ENCODE peak calls at places on chromosomes 4 and X, in seven cellular contexts. B is WTC11; O is SW480; U is activated CD4-positive, alpha-beta T cell treated with anti-CD3 and anti-CD28 coated beads for 24 hours; F is stimulated activated CD4-positive, alpha-beta T cell treated with anti-CD3 and anti-CD28 coated beads, Interleukin-12 subunit alpha, Interleukin-12 subunit beta, amount 100 ng/mL, for 4 hours; I is HT1080; A is HEK293T. T is an unnamed sample.

GRCh38 chr4:161564230-161564834 is 599.5 kb downstream of the FSTL5 start:
- DNase-seq in B (no peak), O (no peak), U (no peak), F (no peak), I (no peak), A (no peak), T (no peak)

GRCh38 chrX:12360991-12361598 is 222.8 kb downstream of the FRMPD4 start:
- DNase-seq in B (no peak), O (no peak), U (no peak), F (no peak), I (peak), A (no peak), T (peak)

GRCh38 chr4:86482851-86483490 is 111.1 kb upstream of the PTPN13 start:
- DNase-seq in B (peak), O (no peak), U (no peak), F (no peak), I (no peak), A (peak), T (no peak)

GRCh38 chr4:146585761-146586333 is 52.8 kb upstream of the POU4F2 start:
- DNase-seq in B (no peak), O (no peak), U (no peak), F (no peak), I (peak), A (no peak), T (peak)

GRCh38 chr4:17166954-17167353 is 268.5 kb upstream of the LDB2 start:
- DNase-seq in B (no peak), O (no peak), U (no peak), F (no peak), I (no peak), A (no peak), T (no peak)

GRCh38 chr4:134807231-134807745 is 605.7 kb upstream of the PABPC4L start:
- DNase-seq in B (no peak), O (no peak), U (no peak), F (no peak), I (no peak), A (no peak), T (no peak)

GRCh38 chr4:115841873-115842272 is 728.5 kb upstream of the NDST4 start:
- DNase-seq in B (no peak), O (no peak), U (no peak), F (no peak), I (no peak), A (no peak), T (peak)

GRCh38 chr4:153296424-153296823 is 48.1 kb upstream of the MND1 start:
- DNase-seq in B (peak), O (no peak), U (no peak), F (no peak), I (no peak), A (no peak), T (peak)

GRCh38 chrX:135557344-135557743 is 36.9 kb downstream of the INTS6L start:
- DNase-seq in B (no peak), O (no peak), U (no peak), F (no peak), I (no peak), A (no peak), T (no peak)

GRCh38 chr4:132266374-132266773 is 882.7 kb upstream of the PCDH10 start:
- DNase-seq in B (no peak), O (no peak), U (no peak), F (no peak), I (no peak), A (no peak), T (no peak)

GRCh38 chrX:150513564-150513963 is 54.9 kb upstream of the MTM1 start:
- DNase-seq in B (no peak), O (no peak), U (no peak), F (no peak), I (no peak), A (no peak), T (no peak)

GRCh38 chr4:120716346-120716745 is 206.2 kb downstream of the PRDM5 start:
- DNase-seq in B (no peak), O (no peak), U (no peak), F (no peak), I (no peak), A (no peak), T (no peak)

GRCh38 chr4:126047114-126047513 is 732.4 kb downstream of the FAT4 start:
- DNase-seq in B (no peak), O (no peak), U (no peak), F (no peak), I (no peak), A (no peak), T (no peak)

GRCh38 chr4:72567821-72568620 is 1.0 kb downstream of the ADAMTS3 start:
- DNase-seq in B (peak), O (peak), U (no peak), F (no peak), I (peak), A (peak), T (peak)

GRCh38 chrX:143429021-143429570 is 88.2 kb downstream of the SPANXN3 start:
- DNase-seq in B (no peak), O (no peak), U (no peak), F (no peak), I (peak), A (no peak), T (no peak)

GRCh38 chrX:28586891-28587635 is at the start of gene IL1RAPL1:
- DNase-seq in B (no peak), O (peak), U (no peak), F (no peak), I (no peak), A (peak), T (peak)

GRCh38 chr4:164926301-164926700 is 49.3 kb downstream of the APELA start:
- DNase-seq in B (no peak), O (no peak), U (no peak), F (no peak), I (peak), A (no peak), T (peak)

GRCh38 chrX:133375558-133376340 is 39.5 kb downstream of the GPC4 start:
- DNase-seq in B (no peak), O (no peak), U (no peak), F (no peak), I (no peak), A (peak), T (no peak)

GRCh38 chrX:102067966-102068723 is 57.3 kb upstream of the TCEAL2 start:
- DNase-seq in B (no peak), O (peak), U (peak), F (peak), I (no peak), A (peak), T (peak)

GRCh38 chr4:25043548-25043947 is 12.8 kb upstream of the LGI2 start:
- DNase-seq in B (no peak), O (no peak), U (no peak), F (no peak), I (no peak), A (no peak), T (no peak)

GRCh38 chr4:64829749-64830148 is 420.5 kb upstream of the TECRL start:
- DNase-seq in B (no peak), O (no peak), U (no peak), F (no peak), I (no peak), A (peak), T (no peak)

GRCh38 chr4:151486166-151486565 is 77.2 kb downstream of the FHIP1A start:
- DNase-seq in B (no peak), O (no peak), U (no peak), F (no peak), I (peak), A (no peak), T (no peak)

GRCh38 chr4:36823199-36823967 is 421.2 kb upstream of the NWD2 start:
- DNase-seq in B (no peak), O (no peak), U (no peak), F (no peak), I (peak), A (no peak), T (no peak)

GRCh38 chr4:119053997-119054396 is 81.6 kb upstream of the MYOZ2 start:
- DNase-seq in B (no peak), O (no peak), U (no peak), F (no peak), I (no peak), A (no peak), T (no peak)

GRCh38 chrX:32293962-32294708 is 917.2 kb downstream of the DMD start:
- DNase-seq in B (no peak), O (no peak), U (no peak), F (no peak), I (no peak), A (no peak), T (no peak)

GRCh38 chr4:68963389-68963788 is 11.8 kb upstream of the UGT2A3 start:
- DNase-seq in B (no peak), O (no peak), U (no peak), F (no peak), I (no peak), A (no peak), T (no peak)

GRCh38 chr4:62517721-62518120 is 1317.6 kb downstream of the ADGRL3 start:
- DNase-seq in B (no peak), O (no peak), U (no peak), F (no peak), I (peak), A (no peak), T (peak)

GRCh38 chr4:165318982-165319381 is 8.5 kb upstream of the MSMO1 start:
- DNase-seq in B (no peak), O (no peak), U (no peak), F (no peak), I (no peak), A (no peak), T (no peak)

GRCh38 chr4:10283761-10284160 is 167.2 kb upstream of the WDR1 start:
- DNase-seq in B (no peak), O (no peak), U (no peak), F (no peak), I (no peak), A (no peak), T (peak)